ENCODE peak calls at places on chromosomes 12 and 14, in ten cellular contexts. S is stimulated activated CD4-positive, alpha-beta T cell treated with anti-CD3 and anti-CD28 coated beads, Interleukin-4, amount 100 ng/mL, for 24 hours; Y is NCI-H510A treated with DMSO at 0.1 percent for 48 hours; R is activated naive CD4-positive, alpha-beta T cell treated with anti-CD3 and anti-CD28 coated beads, Interleukin-2, amount 10 ng/mL, durations not matched to agents 7 days and 5 days; A is Right ventricle myocardium inferior; B is LoVo; M is ovary; L is CD8-positive, alpha-beta memory T cell; H is endothelial cell; X is naive thymus-derived CD4-positive, alpha-beta T cell. E is an unnamed sample.
A peak's percentile ranks its signal among the peaks of the same experiment; 100 is the strongest.

GRCh38 chr12:65856521-65856920 is 32.2 kb downstream of the HMGA2 start:
- DNase-seq in S (no peak), Y (no peak), R (no peak), A (no peak), B (no peak), M (no peak), L (no peak), H (no peak), X (no peak), E (no peak)

GRCh38 chr12:57270966-57271470 is 20.0 kb upstream of the STAC3 start:
- DNase-seq in S (no peak), Y (no peak), R (no peak), A (no peak), B (no peak), M (no peak), L (no peak), H (no peak), X (no peak), E (peak; percentile 48)

GRCh38 chr12:15868186-15868585 is 14.0 kb upstream of the STRAP start:
- DNase-seq in S (no peak), Y (no peak), R (no peak), A (no peak), B (no peak), M (no peak), L (no peak), H (no peak), X (no peak), E (no peak)

GRCh38 chr14:65414961-65415589 is 2.5 kb downstream of the FUT8 start:
- DNase-seq in S (peak; percentile 19), Y (peak; percentile 32), R (peak; percentile 44), A (no peak), B (peak; percentile 33), M (no peak), L (no peak), H (no peak), X (no peak), E (peak; percentile 49)

GRCh38 chr12:125683748-125684381 is 618.6 kb downstream of the AACS start:
- DNase-seq in S (no peak), Y (peak; percentile 67), R (peak; percentile 53), A (no peak), B (no peak), M (no peak), L (no peak), H (peak; percentile 86), X (peak; percentile 50), E (no peak)

GRCh38 chr14:69335421-69335820 is 62.7 kb downstream of the ERH start:
- DNase-seq in S (no peak), Y (no peak), R (peak; percentile 27), A (no peak), B (no peak), M (no peak), L (no peak), H (no peak), X (no peak), E (no peak)

GRCh38 chr12:108248011-108248410 is 91.1 kb downstream of the CMKLR1 start:
- DNase-seq in S (no peak), Y (no peak), R (no peak), A (peak; percentile 47), B (no peak), M (no peak), L (no peak), H (no peak), X (no peak), E (no peak)

GRCh38 chr12:5452569-5452968 is 20.7 kb downstream of the NTF3 start:
- DNase-seq in S (no peak), Y (no peak), R (no peak), A (no peak), B (no peak), M (no peak), L (no peak), H (no peak), X (no peak), E (no peak)

GRCh38 chr12:84376320-84376719 is 536.3 kb downstream of the SLC6A15 start:
- DNase-seq in S (no peak), Y (no peak), R (no peak), A (no peak), B (no peak), M (no peak), L (no peak), H (no peak), X (no peak), E (no peak)

GRCh38 chr14:23183479-23183878 is at the start of gene SLC7A8:
- DNase-seq in S (peak; percentile 16), Y (peak; percentile 42), R (peak; percentile 34), A (no peak), B (peak; percentile 46), M (peak; percentile 93), L (no peak), H (peak; percentile 33), X (no peak), E (no peak)

E was measured in K562.